ENCODE peak calls at places on chromosomes 2 and 18, in five cellular contexts. W is fibroblast of the conjunctiva; J is progenitor cell of endocrine pancreas; S is naive thymus-derived CD4-positive, alpha-beta T cell; Z is stimulated activated CD4-positive, alpha-beta T cell treated with anti-CD3 and anti-CD28 coated beads, Interleukin-15, amount 100 ng/mL, for 24 hours. Q is an unnamed sample.

GRCh38 chr18:31274915-31275314 is 43.0 kb upstream of the DSG1 start:
- DNase-seq in W (no peak), J (no peak), S (no peak), Z (no peak), Q (no peak)

GRCh38 chr2:118661184-118661583 is 186.3 kb downstream of the EN1 start:
- DNase-seq in W (no peak), J (no peak), S (no peak), Z (no peak), Q (no peak)

GRCh38 chr2:230358305-230358704 is 31.3 kb downstream of the SP140L start:
- DNase-seq in W (no peak), J (no peak), S (no peak), Z (no peak), Q (no peak)

GRCh38 chr2:127128508-127128907 is 21.6 kb upstream of the BIN1 start:
- DNase-seq in W (no peak), J (no peak), S (no peak), Z (no peak), Q (no peak)

GRCh38 chr2:16405551-16405950 is 260.1 kb downstream of the CYRIA start:
- DNase-seq in W (no peak), J (no peak), S (no peak), Z (no peak), Q (no peak)

GRCh38 chr18:27685807-27686412 is 491.0 kb downstream of the CDH2 start:
- DNase-seq in W (peak; percentile 21), J (no peak), S (no peak), Z (peak; percentile 4), Q (peak; percentile 43)

GRCh38 chr2:227477291-227477690 is 5.3 kb downstream of the AGFG1 start:
- DNase-seq in W (no peak), J (no peak), S (no peak), Z (no peak), Q (no peak)

GRCh38 chr2:157592983-157593382 is 35.7 kb downstream of the ACVR1C start:
- DNase-seq in W (peak; percentile 1), J (no peak), S (no peak), Z (no peak), Q (no peak)

GRCh38 chr2:128469203-128469602 is 150.5 kb upstream of the HS6ST1 start:
- DNase-seq in W (no peak), J (no peak), S (no peak), Z (no peak), Q (peak; percentile 49)

GRCh38 chr2:199228887-199229819 is 228.6 kb downstream of the SATB2 start:
- DNase-seq in W (peak; percentile 16), J (no peak), S (no peak), Z (peak; percentile 41), Q (peak; percentile 26)

Q was measured in DND-41.